ENCODE peak calls at places on chromosomes 2 and 18, in six cellular contexts. G is breast epithelium; W is NCI-H2081; E is mucosa of descending colon; U is activated T-cell treated with anti-CD3 and anti-CD28 coated beads for 1 hour; S is stimulated activated CD4-positive, alpha-beta T cell treated with anti-CD3 and anti-CD28 coated beads, Interleukin-15, amount 100 ng/mL, for 24 hours. B is an unnamed sample.

GRCh38 chr2:207202645-207203044 is 36.9 kb upstream of the KLF7 start:
- DNase-seq in G (no peak), W (no peak), E (peak), U (no peak), S (no peak), B (no peak)

GRCh38 chr2:55419236-55419513 is 481 bp downstream of the CCDC88A start:
- DNase-seq in G (no peak), W (peak), E (peak), U (no peak), S (peak), B (no peak)

GRCh38 chr2:187586091-187586632 is 31.9 kb upstream of the TFPI start:
- DNase-seq in G (no peak), W (no peak), E (no peak), U (no peak), S (no peak), B (no peak)

GRCh38 chr2:224780096-224780495 is 63.9 kb upstream of the CCDC195 start:
- DNase-seq in G (no peak), W (no peak), E (no peak), U (no peak), S (no peak), B (no peak)

GRCh38 chr2:134490535-134490934 is 228.3 kb downstream of the TMEM163 start:
- DNase-seq in G (no peak), W (no peak), E (no peak), U (no peak), S (no peak), B (no peak)

GRCh38 chr2:100785621-100786296 is 34.2 kb upstream of the NPAS2 start:
- DNase-seq in G (no peak), W (no peak), E (no peak), U (no peak), S (no peak), B (no peak)

GRCh38 chr18:9117980-9118841 is 15.7 kb downstream of the NDUFV2 start:
- DNase-seq in G (no peak), W (no peak), E (no peak), U (no peak), S (no peak), B (no peak)

GRCh38 chr2:159562248-159562647 is 54.1 kb downstream of the BAZ2B start:
- DNase-seq in G (no peak), W (no peak), E (no peak), U (no peak), S (no peak), B (no peak)

GRCh38 chr18:11309172-11309571 is 159.8 kb upstream of the PIEZO2 start:
- DNase-seq in G (no peak), W (no peak), E (no peak), U (no peak), S (no peak), B (no peak)

GRCh38 chr2:66127656-66128055 is 307.3 kb upstream of the MEIS1 start:
- DNase-seq in G (no peak), W (no peak), E (no peak), U (no peak), S (no peak), B (no peak)

GRCh38 chr18:71583291-71583690 is 960.9 kb downstream of the CBLN2 start:
- DNase-seq in G (no peak), W (no peak), E (no peak), U (no peak), S (no peak), B (no peak)

GRCh38 chr2:45199973-45200372 is 190.7 kb upstream of the SIX2 start:
- DNase-seq in G (no peak), W (no peak), E (no peak), U (no peak), S (no peak), B (no peak)

GRCh38 chr2:195456765-195457164 is 200.3 kb upstream of the SLC39A10 start:
- DNase-seq in G (no peak), W (no peak), E (no peak), U (no peak), S (no peak), B (no peak)

GRCh38 chr2:211103989-211104388 is 547.6 kb downstream of the CPS1 start:
- DNase-seq in G (no peak), W (no peak), E (peak), U (no peak), S (no peak), B (no peak)

GRCh38 chr2:26849056-26850001 is 1.4 kb downstream of the DPYSL5 start:
- DNase-seq in G (no peak), W (peak), E (no peak), U (peak), S (peak), B (no peak)

GRCh38 chr2:134261398-134262131 is 7.7 kb downstream of the MGAT5 start:
- DNase-seq in G (no peak), W (no peak), E (no peak), U (no peak), S (no peak), B (no peak)

GRCh38 chr18:67151366-67151765 is 365.2 kb downstream of the DSEL start:
- DNase-seq in G (no peak), W (no peak), E (no peak), U (no peak), S (no peak), B (no peak)

GRCh38 chr18:36516258-36516657 is 218.7 kb downstream of the FHOD3 start:
- DNase-seq in G (no peak), W (no peak), E (no peak), U (no peak), S (no peak), B (no peak)

GRCh38 chr2:229179598-229179997 is 91.5 kb downstream of the PID1 start:
- DNase-seq in G (no peak), W (no peak), E (no peak), U (no peak), S (no peak), B (no peak)

GRCh38 chr2:98654702-98655488 is 46.5 kb downstream of the UNC50 start:
- DNase-seq in G (no peak), W (no peak), E (no peak), U (no peak), S (peak), B (no peak)

GRCh38 chr2:47069628-47070154 is 85.4 kb downstream of the STPG4 start:
- DNase-seq in G (peak), W (no peak), E (peak), U (no peak), S (no peak), B (no peak)

GRCh38 chr18:67266591-67267237 is 249.8 kb downstream of the DSEL start:
- DNase-seq in G (no peak), W (no peak), E (no peak), U (no peak), S (no peak), B (no peak)

GRCh38 chr2:233789554-233789953 is 11.4 kb downstream of the MROH2A start:
- DNase-seq in G (no peak), W (no peak), E (no peak), U (no peak), S (no peak), B (no peak)

GRCh38 chr18:58858591-58859468 is 5.8 kb upstream of the ZNF532 start:
- DNase-seq in G (no peak), W (no peak), E (peak), U (no peak), S (no peak), B (no peak)